ENCODE peak calls at places on chromosomes 11 and 22, in five cellular contexts. One of them, this sample, is unnamed.

GRCh38 chr11:11179239-11179638 is 173.8 kb downstream of the CSNK2A3 start:
- DNase-seq in CD4-positive, alpha-beta memory T cell: no peak
- DNase-seq in pancreas: no peak
- DNase-seq in trophoblast cell: peak; percentile 69
- DNase-seq in HCT116: peak; percentile 23
- DNase-seq in this sample: no peak

GRCh38 chr11:85813721-85814120 is 2.8 kb upstream of the SYTL2 start:
- DNase-seq in CD4-positive, alpha-beta memory T cell: no peak
- DNase-seq in HCT116: no peak
- DNase-seq in trophoblast cell: peak; percentile 25
- DNase-seq in pancreas: no peak
- DNase-seq in this sample: no peak

GRCh38 chr22:48744283-48744641 is 1083.4 kb downstream of the BRD1 start:
- DNase-seq in CD4-positive, alpha-beta memory T cell: no peak
- DNase-seq in trophoblast cell: no peak
- DNase-seq in HCT116: no peak
- DNase-seq in pancreas: no peak
- DNase-seq in this sample: no peak

GRCh38 chr22:32324505-32325415 is 32.9 kb upstream of the RFPL3 start:
- DNase-seq in CD4-positive, alpha-beta memory T cell: no peak
- DNase-seq in pancreas: no peak
- DNase-seq in trophoblast cell: no peak
- DNase-seq in HCT116: no peak
- DNase-seq in this sample: no peak

GRCh38 chr11:102788334-102789035 is 8.1 kb upstream of the MMP10 start:
- DNase-seq in pancreas: no peak
- DNase-seq in CD4-positive, alpha-beta memory T cell: no peak
- DNase-seq in trophoblast cell: no peak
- DNase-seq in HCT116: no peak
- DNase-seq in this sample: no peak

GRCh38 chr11:31803813-31804438 is 7.2 kb downstream of the PAX6 start:
- DNase-seq in pancreas: no peak
- DNase-seq in trophoblast cell: no peak
- DNase-seq in CD4-positive, alpha-beta memory T cell: no peak
- DNase-seq in HCT116: no peak
- DNase-seq in this sample: no peak

GRCh38 chr11:61551630-61552029 is 29.2 kb downstream of the SYT7 start:
- DNase-seq in pancreas: peak; percentile 48
- DNase-seq in CD4-positive, alpha-beta memory T cell: no peak
- DNase-seq in trophoblast cell: no peak
- DNase-seq in HCT116: peak; percentile 34
- DNase-seq in this sample: no peak

GRCh38 chr11:112128483-112129121 is 35.3 kb downstream of the IL18 start:
- DNase-seq in CD4-positive, alpha-beta memory T cell: no peak
- DNase-seq in HCT116: peak; percentile 87
- DNase-seq in trophoblast cell: peak; percentile 48
- DNase-seq in pancreas: no peak
- DNase-seq in this sample: peak; percentile 83

GRCh38 chr11:16856022-16856471 is 117.6 kb downstream of the C11orf58 start:
- DNase-seq in trophoblast cell: no peak
- DNase-seq in CD4-positive, alpha-beta memory T cell: no peak
- DNase-seq in HCT116: no peak
- DNase-seq in pancreas: no peak
- DNase-seq in this sample: no peak

GRCh38 chr22:41862160-41862529 is 29.2 kb downstream of the SREBF2 start:
- DNase-seq in pancreas: no peak
- DNase-seq in CD4-positive, alpha-beta memory T cell: peak; percentile 51
- DNase-seq in trophoblast cell: no peak
- DNase-seq in HCT116: no peak
- DNase-seq in this sample: no peak

GRCh38 chr22:22090650-22091399 is 108.2 kb upstream of the TOP3B start:
- DNase-seq in trophoblast cell: no peak
- DNase-seq in pancreas: no peak
- DNase-seq in HCT116: no peak
- DNase-seq in CD4-positive, alpha-beta memory T cell: no peak
- DNase-seq in this sample: no peak

GRCh38 chr11:12241401-12241800 is 131.0 kb downstream of the MICAL2 start:
- DNase-seq in HCT116: no peak
- DNase-seq in pancreas: peak; percentile 71
- DNase-seq in CD4-positive, alpha-beta memory T cell: no peak
- DNase-seq in trophoblast cell: no peak
- DNase-seq in this sample: no peak

GRCh38 chr22:45475063-45475747 is 27.5 kb upstream of the FBLN1 start:
- DNase-seq in HCT116: no peak
- DNase-seq in CD4-positive, alpha-beta memory T cell: no peak
- DNase-seq in trophoblast cell: no peak
- DNase-seq in pancreas: no peak
- DNase-seq in this sample: no peak

GRCh38 chr11:9884601-9885000 is 220.7 kb downstream of the SWAP70 start:
- DNase-seq in CD4-positive, alpha-beta memory T cell: no peak
- DNase-seq in trophoblast cell: no peak
- DNase-seq in pancreas: no peak
- DNase-seq in HCT116: no peak
- DNase-seq in this sample: no peak

GRCh38 chr11:100810146-100810545 is 123.1 kb downstream of the ARHGAP42 start:
- DNase-seq in CD4-positive, alpha-beta memory T cell: no peak
- DNase-seq in HCT116: no peak
- DNase-seq in trophoblast cell: no peak
- DNase-seq in pancreas: no peak
- DNase-seq in this sample: no peak

GRCh38 chr11:5690216-5690615 is 626 bp downstream of the TRIM22 start:
- DNase-seq in pancreas: no peak
- DNase-seq in HCT116: no peak
- DNase-seq in trophoblast cell: no peak
- DNase-seq in CD4-positive, alpha-beta memory T cell: no peak
- DNase-seq in this sample: no peak

GRCh38 chr11:110286298-110287040 is 9.9 kb downstream of the RDX start:
- DNase-seq in HCT116: no peak
- DNase-seq in pancreas: no peak
- DNase-seq in CD4-positive, alpha-beta memory T cell: no peak
- DNase-seq in trophoblast cell: no peak
- DNase-seq in this sample: no peak

GRCh38 chr11:57639321-57640067 is 10.2 kb downstream of the YPEL4 start:
- DNase-seq in trophoblast cell: no peak
- DNase-seq in CD4-positive, alpha-beta memory T cell: no peak
- DNase-seq in HCT116: no peak
- DNase-seq in pancreas: no peak
- DNase-seq in this sample: no peak

GRCh38 chr22:39685336-39686177 is 115.0 kb downstream of the CACNA1I start:
- DNase-seq in HCT116: no peak
- DNase-seq in trophoblast cell: no peak
- DNase-seq in CD4-positive, alpha-beta memory T cell: no peak
- DNase-seq in pancreas: no peak
- DNase-seq in this sample: no peak

GRCh38 chr22:23841736-23842404 is 3.1 kb upstream of the DERL3 start:
- DNase-seq in trophoblast cell: no peak
- DNase-seq in HCT116: no peak
- DNase-seq in CD4-positive, alpha-beta memory T cell: no peak
- DNase-seq in pancreas: no peak
- DNase-seq in this sample: peak; percentile 34

GRCh38 chr11:119537641-119538253 is 114.8 kb upstream of the THY1 start:
- DNase-seq in HCT116: no peak
- DNase-seq in trophoblast cell: no peak
- DNase-seq in pancreas: no peak
- DNase-seq in CD4-positive, alpha-beta memory T cell: no peak
- DNase-seq in this sample: peak; percentile 3

GRCh38 chr22:28188480-28188879 is 269.4 kb upstream of the PITPNB start:
- DNase-seq in trophoblast cell: no peak
- DNase-seq in HCT116: no peak
- DNase-seq in CD4-positive, alpha-beta memory T cell: no peak
- DNase-seq in pancreas: no peak
- DNase-seq in this sample: no peak

GRCh38 chr11:76962583-76963416 is 71.4 kb upstream of the B3GNT6 start:
- DNase-seq in trophoblast cell: no peak
- DNase-seq in HCT116: no peak
- DNase-seq in CD4-positive, alpha-beta memory T cell: no peak
- DNase-seq in pancreas: peak; percentile 41
- DNase-seq in this sample: no peak

GRCh38 chr22:20585640-20586402 is 78.4 kb downstream of the MED15 start:
- DNase-seq in trophoblast cell: no peak
- DNase-seq in pancreas: no peak
- DNase-seq in CD4-positive, alpha-beta memory T cell: no peak
- DNase-seq in HCT116: no peak
- DNase-seq in this sample: peak; percentile 38

DNA sequence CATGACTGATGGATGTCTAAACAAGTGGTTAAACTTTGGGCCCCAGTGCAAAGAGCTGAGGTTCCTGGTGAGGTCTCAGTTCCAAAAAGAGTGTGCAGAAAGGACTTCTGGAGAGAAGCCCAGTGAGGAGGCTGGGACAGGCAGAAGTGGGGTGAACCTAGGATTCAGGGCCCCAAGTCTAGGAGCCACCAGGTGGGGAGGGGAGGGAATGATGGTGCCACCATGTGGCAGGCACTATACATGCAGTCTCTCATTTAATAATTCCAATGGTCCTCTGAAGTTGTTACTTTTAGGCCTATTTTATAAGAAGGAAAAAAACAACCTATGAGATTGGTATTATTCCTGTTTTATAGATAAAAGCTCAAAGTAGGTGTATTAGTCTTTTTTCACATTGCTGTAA is 102.0 kb downstream of the INSC start:
- DNase-seq in trophoblast cell: no peak
- DNase-seq in CD4-positive, alpha-beta memory T cell: no peak
- DNase-seq in HCT116: peak; percentile 7
- DNase-seq in pancreas: no peak
- DNase-seq in this sample: no peak
- H3K4me1 ChIP-seq in trophoblast cell: no peaks in the 10 kb centered on the region
- H3K4me1 ChIP-seq in CD4-positive, alpha-beta memory T cell: no peaks in the 10 kb centered on the region
- H3K4me1 ChIP-seq in HCT116: no peaks in the 10 kb centered on the region
- H3K4me1 ChIP-seq in pancreas: no peaks in the 10 kb centered on the region
- H3K4me1 ChIP-seq in this sample: no peaks in the 10 kb centered on the region

GRCh38 chr11:67160872-67161783 is 42.1 kb downstream of the KDM2A start:
- DNase-seq in CD4-positive, alpha-beta memory T cell: no peak
- DNase-seq in trophoblast cell: no peak
- DNase-seq in pancreas: no peak
- DNase-seq in HCT116: no peak
- DNase-seq in this sample: no peak

GRCh38 chr11:67163006-67163405 is 43.9 kb downstream of the KDM2A start:
- DNase-seq in CD4-positive, alpha-beta memory T cell: no peak
- DNase-seq in trophoblast cell: no peak
- DNase-seq in HCT116: no peak
- DNase-seq in pancreas: no peak
- DNase-seq in this sample: no peak

GRCh38 chr11:67167715-67168114 is 48.7 kb downstream of the KDM2A start:
- DNase-seq in trophoblast cell: no peak
- DNase-seq in CD4-positive, alpha-beta memory T cell: no peak
- DNase-seq in HCT116: no peak
- DNase-seq in pancreas: no peak
- DNase-seq in this sample: no peak

GRCh38 chr11:67167086-67167485 is 48.0 kb downstream of the KDM2A start:
- DNase-seq in pancreas: no peak
- DNase-seq in trophoblast cell: no peak
- DNase-seq in HCT116: no peak
- DNase-seq in CD4-positive, alpha-beta memory T cell: no peak
- DNase-seq in this sample: no peak

DNA sequence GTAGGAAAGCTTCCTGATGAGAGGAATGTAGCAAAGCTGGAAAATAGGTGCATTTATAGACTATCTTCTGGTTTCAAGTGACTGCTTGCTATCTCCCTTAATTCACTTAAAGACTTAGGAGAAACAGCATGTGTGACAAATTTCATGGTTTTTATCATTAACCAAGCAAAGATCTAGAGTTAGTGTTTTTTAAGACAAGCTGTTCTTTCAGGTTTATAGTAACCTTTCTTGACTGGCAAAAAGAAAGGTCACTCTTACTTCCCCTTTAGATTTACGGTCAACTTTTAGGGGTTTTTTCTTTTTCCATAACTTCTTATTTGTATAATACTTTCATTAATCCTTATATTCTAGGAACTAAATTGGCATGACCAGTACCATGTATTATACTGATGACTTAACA is 46.5 kb downstream of the KDM2A start:
- DNase-seq in CD4-positive, alpha-beta memory T cell: no peak
- DNase-seq in trophoblast cell: no peak
- DNase-seq in pancreas: no peak
- DNase-seq in HCT116: no peak
- DNase-seq in this sample: no peak
- H3K27ac ChIP-seq in CD4-positive, alpha-beta memory T cell: no peak overlapping the region
- H3K27ac ChIP-seq in trophoblast cell: no peak overlapping the region
- H3K27ac ChIP-seq in pancreas: no peak overlapping the region
- H3K27ac ChIP-seq in HCT116: no peak overlapping the region
- H3K27ac ChIP-seq in this sample: no peak overlapping the region

GRCh38 chr11:1193326-1194230 is 29.3 kb upstream of the MUC5B start:
- DNase-seq in trophoblast cell: no peak
- DNase-seq in HCT116: no peak
- DNase-seq in CD4-positive, alpha-beta memory T cell: no peak
- DNase-seq in pancreas: no peak
- DNase-seq in this sample: peak; percentile 62
- H3K4me1 ChIP-seq in trophoblast cell: no peaks in the 10 kb centered on the region
- H3K4me1 ChIP-seq in HCT116: no peaks in the 10 kb centered on the region
- H3K4me1 ChIP-seq in CD4-positive, alpha-beta memory T cell: no peaks in the 10 kb centered on the region
- H3K4me1 ChIP-seq in pancreas: no peaks in the 10 kb centered on the region
- H3K4me1 ChIP-seq in this sample: no peaks in the 10 kb centered on the region

GRCh38 chr11:64208086-64208795 is 1.7 kb downstream of the FERMT3 start:
- DNase-seq in CD4-positive, alpha-beta memory T cell: no peak
- DNase-seq in pancreas: no peak
- DNase-seq in HCT116: no peak
- DNase-seq in trophoblast cell: no peak
- DNase-seq in this sample: no peak

GRCh38 chr11:64207247-64208085 is 945 bp downstream of the FERMT3 start:
- DNase-seq in CD4-positive, alpha-beta memory T cell: peak; percentile 71
- DNase-seq in HCT116: no peak
- DNase-seq in pancreas: no peak
- DNase-seq in trophoblast cell: peak; percentile 28
- DNase-seq in this sample: no peak

GRCh38 chr11:64204464-64204989 is 2.0 kb upstream of the FERMT3 start:
- DNase-seq in HCT116: peak; percentile 88
- DNase-seq in pancreas: peak; percentile 79
- DNase-seq in CD4-positive, alpha-beta memory T cell: peak; percentile 85
- DNase-seq in trophoblast cell: peak; percentile 69
- DNase-seq in this sample: peak; percentile 78

GRCh38 chr11:64208796-64209562 is 2.5 kb downstream of the FERMT3 start:
- DNase-seq in trophoblast cell: no peak
- DNase-seq in CD4-positive, alpha-beta memory T cell: no peak
- DNase-seq in HCT116: no peak
- DNase-seq in pancreas: no peak
- DNase-seq in this sample: no peak

DNA sequence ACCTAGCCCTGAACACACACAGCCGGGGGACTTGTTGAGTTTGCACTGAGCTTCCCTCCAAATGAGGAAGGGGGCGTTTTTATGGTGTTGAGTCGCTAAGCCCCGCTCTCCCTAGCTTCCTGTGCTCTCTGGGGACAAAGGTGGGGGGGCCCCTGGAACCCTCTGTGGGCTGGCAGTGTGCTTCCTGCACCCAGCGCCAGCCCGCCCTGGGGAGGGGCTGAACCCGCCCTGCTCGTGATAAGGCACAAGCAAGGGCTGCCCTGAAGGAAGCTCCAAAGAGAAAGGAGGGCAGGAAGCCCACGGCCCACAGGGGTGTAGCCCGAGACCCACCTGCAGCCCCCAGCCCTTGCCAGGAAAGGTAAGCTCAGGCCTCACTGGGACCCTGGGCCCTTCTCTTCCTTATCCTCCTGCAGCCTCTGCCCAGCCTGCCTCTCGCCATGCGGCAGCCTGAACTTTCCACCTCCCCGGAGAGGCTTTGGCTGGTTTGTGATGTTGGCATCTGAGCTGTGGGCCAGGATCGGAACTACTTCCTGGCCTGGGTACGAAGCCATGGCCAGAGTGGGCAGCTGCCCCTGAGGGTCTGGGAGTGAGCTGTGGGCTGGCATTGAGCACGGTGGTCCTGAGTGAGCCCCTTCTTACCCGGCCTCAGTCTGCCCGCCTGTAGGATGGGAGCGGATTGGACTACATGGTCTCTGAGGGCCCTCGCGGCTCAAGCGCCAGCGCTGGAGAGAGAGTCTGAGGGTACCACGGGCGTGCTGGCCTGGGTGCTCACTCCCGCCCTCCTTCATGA is at the start of gene FERMT3:
- DNase-seq in HCT116: no peak
- DNase-seq in trophoblast cell: no peak
- DNase-seq in pancreas: no peak
- DNase-seq in CD4-positive, alpha-beta memory T cell: peak; percentile 69
- DNase-seq in this sample: no peak
- H3K27ac ChIP-seq in HCT116: no peak within 1 kb of the TSS
- H3K27ac ChIP-seq in trophoblast cell: no peak within 1 kb of the TSS
- H3K27ac ChIP-seq in pancreas: no peak within 1 kb of the TSS
- H3K27ac ChIP-seq in CD4-positive, alpha-beta memory T cell: peak within 1 kb of the TSS; percentile 90
- H3K27ac ChIP-seq in this sample: no peak within 1 kb of the TSS